ENCODE peak calls at places on chromosomes 16 and 17, in seven cellular contexts. Y is IMR-90, C is mesendoderm, L is H1, E is H9, V is neuronal stem cell, A is mesenchymal stem cell. F is an unnamed sample.

GRCh38 chr16:685967-686366 is 1.8 kb upstream of the JMJD8 start:
- DNase-seq in Y (peak), A (peak), C (no peak), L (no peak), E (peak), V (no peak), F (no peak)

GRCh38 chr17:68621065-68621464 is 19.9 kb upstream of the FAM20A start:
- DNase-seq in A (no peak), Y (no peak), E (no peak), L (no peak), V (no peak), C (no peak), F (no peak)

GRCh38 chr16:20774703-20775362 is 11.0 kb downstream of the ACSM3 start:
- DNase-seq in Y (peak), C (peak), V (peak), E (peak), A (peak), L (peak), F (peak)

GRCh38 chr16:80526418-80527061 is 14.3 kb upstream of the DYNLRB2 start:
- DNase-seq in E (peak), A (peak), V (peak), C (peak), Y (peak), L (no peak), F (peak)

GRCh38 chr17:55585629-55586028 is 74.4 kb upstream of the SMIM36 start:
- DNase-seq in C (no peak), A (no peak), Y (no peak), V (no peak), L (no peak), E (no peak), F (no peak)

GRCh38 chr16:15482068-15482747 is 47.8 kb downstream of the BMERB1 start:
- DNase-seq in L (peak), E (peak), C (peak), V (no peak), Y (peak), A (peak), F (peak)

GRCh38 chr17:81656118-81656743 is at the start of gene PDE6G:
- DNase-seq in A (no peak), Y (no peak), C (no peak), V (no peak), E (no peak), L (no peak), F (no peak)

GRCh38 chr16:49586466-49586865 is 212.9 kb downstream of the C16orf78 start:
- DNase-seq in L (no peak), C (no peak), A (no peak), V (no peak), Y (no peak), E (no peak), F (peak)

GRCh38 chr16:57873218-57873617 is 70.9 kb upstream of the KIFC3 start:
- DNase-seq in A (no peak), L (peak), Y (no peak), C (peak), V (no peak), E (peak), F (no peak)

GRCh38 chr17:199806-200603 is 18.6 kb upstream of the DOC2B start:
- DNase-seq in V (no peak), C (no peak), A (no peak), L (no peak), E (no peak), Y (no peak), F (no peak)

GRCh38 chr17:8799001-8799850 is at the start of gene MFSD6L:
- DNase-seq in V (no peak), Y (no peak), A (no peak), L (peak), E (peak), C (peak), F (peak)

GRCh38 chr16:24010440-24011089 is 174.8 kb downstream of the PRKCB start:
- DNase-seq in C (peak), L (peak), Y (peak), V (peak), E (peak), A (peak), F (peak)

GRCh38 chr17:82939213-82940030 is 99.6 kb upstream of the ZNF750 start:
- DNase-seq in A (no peak), C (no peak), Y (no peak), V (no peak), L (no peak), E (no peak), F (no peak)

GRCh38 chr17:39755550-39756375 is 18.0 kb downstream of the GRB7 start:
- DNase-seq in V (no peak), C (no peak), E (peak), A (peak), Y (peak), L (no peak), F (no peak)

GRCh38 chr17:66630379-66630778 is 204.5 kb upstream of the CACNG5 start:
- DNase-seq in L (no peak), C (no peak), A (no peak), Y (no peak), V (no peak), E (no peak), F (no peak)

GRCh38 chr16:57268804-57269800 is 15.4 kb downstream of the PLLP start:
- DNase-seq in V (no peak), Y (peak), E (no peak), C (peak), A (no peak), L (no peak), F (peak)

GRCh38 chr16:49695782-49696413 is 160.0 kb downstream of the ZNF423 start:
- DNase-seq in V (no peak), L (no peak), E (no peak), Y (no peak), A (no peak), C (no peak), F (no peak)

GRCh38 chr17:43615330-43615729 is 46.4 kb downstream of the MEOX1 start:
- DNase-seq in E (no peak), L (no peak), C (no peak), V (no peak), A (no peak), Y (peak), F (no peak)

GRCh38 chr17:80106751-80107150 is 5.4 kb downstream of the GAA start:
- DNase-seq in Y (no peak), V (no peak), C (no peak), A (no peak), L (no peak), E (no peak), F (no peak)

GRCh38 chr16:81593481-81593880 is 148.9 kb downstream of the CMIP start:
- DNase-seq in C (no peak), E (no peak), A (no peak), L (no peak), V (no peak), Y (no peak), F (no peak)

GRCh38 chr16:56277040-56277439 is 85.8 kb downstream of the GNAO1 start:
- DNase-seq in A (no peak), L (no peak), C (peak), E (peak), Y (no peak), V (no peak), F (no peak)

GRCh38 chr17:7383742-7384488 is 3.0 kb downstream of the TNK1 start:
- DNase-seq in Y (peak), A (peak), L (no peak), C (peak), E (peak), V (no peak), F (peak)

GRCh38 chr17:8793649-8794048 is 5.5 kb downstream of the MFSD6L start:
- DNase-seq in A (no peak), E (no peak), V (no peak), Y (no peak), L (no peak), C (no peak), F (no peak)

GRCh38 chr16:58236231-58236690 is 38.4 kb upstream of the CSNK2A2 start:
- DNase-seq in L (peak), A (peak), V (peak), Y (peak), C (peak), E (peak), F (peak)

GRCh38 chr16:77788196-77789084 is at the start of gene VAT1L:
- DNase-seq in E (peak), V (peak), Y (peak), L (peak), A (peak), C (peak), F (peak)

GRCh38 chr17:55444471-55445441 is 23.1 kb upstream of the MMD start:
- DNase-seq in V (no peak), C (no peak), Y (peak), L (no peak), A (peak), E (no peak), F (no peak)

GRCh38 chr16:88456356-88457292 is 3.5 kb downstream of the ZFPM1 start:
- DNase-seq in V (no peak), L (no peak), Y (no peak), A (no peak), C (no peak), E (no peak), F (no peak)

GRCh38 chr17:19727466-19728113 is 11.2 kb upstream of the SLC47A2 start:
- DNase-seq in L (no peak), C (no peak), A (peak), Y (peak), V (no peak), E (no peak), F (peak)

GRCh38 chr16:81758376-81758775 is 20.7 kb upstream of the PLCG2 start:
- DNase-seq in V (no peak), Y (peak), C (no peak), L (no peak), E (no peak), A (peak), F (peak)

GRCh38 chr17:82019905-82020873 is 2.5 kb downstream of the CENPX start:
- DNase-seq in V (peak), A (peak), Y (peak), C (peak), E (peak), L (no peak), F (no peak)

GRCh38 chr16:87407511-87408112 is 15.5 kb downstream of the MAP1LC3B start:
- DNase-seq in Y (no peak), V (no peak), A (no peak), E (no peak), C (no peak), L (no peak), F (no peak)

GRCh38 chr17:17146791-17147406 is 59.2 kb downstream of the PLD6 start:
- DNase-seq in E (peak), Y (no peak), V (no peak), A (no peak), C (peak), L (no peak), F (peak)

GRCh38 chr17:44095647-44096496 is 25.3 kb downstream of the G6PC3 start:
- DNase-seq in Y (peak), A (peak), V (peak), E (peak), L (peak), C (peak), F (peak)

GRCh38 chr17:70137451-70138230 is 31.7 kb upstream of the KCNJ2 start:
- DNase-seq in E (no peak), A (peak), V (no peak), L (no peak), C (peak), Y (peak), F (peak)

GRCh38 chr16:11078812-11079459 is 134.6 kb downstream of the CLEC16A start:
- DNase-seq in V (no peak), Y (peak), C (no peak), L (no peak), A (peak), E (no peak), F (no peak)

DNA sequence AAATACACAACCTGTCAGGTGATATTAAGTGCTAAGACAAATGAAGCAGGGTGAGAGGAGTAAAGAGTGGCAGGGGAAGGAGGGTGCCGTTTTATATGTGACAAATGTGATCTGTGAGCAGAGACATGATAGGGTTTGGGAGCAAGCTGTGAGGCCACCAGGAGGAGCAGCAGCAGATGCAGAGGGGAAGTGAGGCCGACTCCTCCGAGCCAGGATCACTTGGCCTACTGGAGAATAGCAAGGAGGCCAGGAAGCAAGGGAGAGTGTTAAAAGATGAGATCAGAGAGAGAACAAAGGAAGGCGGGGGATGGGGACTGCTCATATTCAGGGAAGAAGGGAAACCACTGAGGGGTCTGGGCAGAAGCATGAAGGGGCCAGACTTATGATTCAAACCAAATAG is 129.4 kb downstream of the TANGO6 start:
- DNase-seq in C (peak), E (peak), A (peak), L (peak), Y (peak), V (no peak), F (no peak)
- H3K4me2 ChIP-seq in C (no peak), E (peak), A (no peak), L (peak), Y (no peak), V (peak), F (no peak)

DNA sequence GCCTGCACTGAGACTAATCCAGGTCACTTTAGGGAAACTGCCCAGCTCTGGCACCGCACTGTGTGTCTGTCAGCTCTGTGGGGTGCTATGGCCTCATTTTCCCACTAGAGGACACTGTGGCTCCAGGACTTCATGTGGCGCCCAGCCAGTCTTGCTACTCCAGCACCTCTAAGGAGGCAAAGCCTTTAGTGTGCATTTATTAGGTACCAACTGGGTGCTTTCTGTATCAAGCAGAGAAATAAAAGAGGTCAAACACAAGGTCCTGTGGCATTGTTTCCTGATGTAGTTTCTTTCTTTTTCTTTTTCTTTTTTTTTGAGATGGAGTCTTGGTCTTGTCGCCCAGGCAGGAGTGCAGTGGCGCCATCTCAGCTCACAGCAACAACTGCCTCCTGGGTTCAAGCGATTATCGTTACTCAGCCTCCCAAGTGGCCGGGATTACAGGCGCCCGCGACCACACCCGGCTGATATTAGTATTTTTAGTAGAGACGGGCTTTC is 12.5 kb upstream of the RHBDL3 start:
- DNase-seq in E (peak), C (peak), A (peak), Y (peak), L (peak), V (peak), F (peak)
- H3K4ac ChIP-seq in E (no peak), C (no peak), A (no peak), Y (no peak), L (no peak), V (no peak), F (no peak)

GRCh38 chr17:58329035-58329807 is 626 bp upstream of the TSPOAP1 start:
- DNase-seq in A (no peak), E (no peak), C (peak), L (no peak), Y (no peak), V (no peak), F (no peak)

GRCh38 chr17:58328195-58329034 is at the start of gene TSPOAP1:
- DNase-seq in V (no peak), A (no peak), C (peak), Y (no peak), L (no peak), E (peak), F (no peak)

GRCh38 chr17:58330544-58330996 is 2.0 kb upstream of the TSPOAP1 start:
- DNase-seq in A (no peak), E (no peak), Y (no peak), L (no peak), C (no peak), V (no peak), F (no peak)

GRCh38 chr17:58330997-58331814 is 2.6 kb upstream of the TSPOAP1 start:
- DNase-seq in L (no peak), Y (no peak), A (no peak), E (peak), V (no peak), C (no peak), F (no peak)

DNA sequence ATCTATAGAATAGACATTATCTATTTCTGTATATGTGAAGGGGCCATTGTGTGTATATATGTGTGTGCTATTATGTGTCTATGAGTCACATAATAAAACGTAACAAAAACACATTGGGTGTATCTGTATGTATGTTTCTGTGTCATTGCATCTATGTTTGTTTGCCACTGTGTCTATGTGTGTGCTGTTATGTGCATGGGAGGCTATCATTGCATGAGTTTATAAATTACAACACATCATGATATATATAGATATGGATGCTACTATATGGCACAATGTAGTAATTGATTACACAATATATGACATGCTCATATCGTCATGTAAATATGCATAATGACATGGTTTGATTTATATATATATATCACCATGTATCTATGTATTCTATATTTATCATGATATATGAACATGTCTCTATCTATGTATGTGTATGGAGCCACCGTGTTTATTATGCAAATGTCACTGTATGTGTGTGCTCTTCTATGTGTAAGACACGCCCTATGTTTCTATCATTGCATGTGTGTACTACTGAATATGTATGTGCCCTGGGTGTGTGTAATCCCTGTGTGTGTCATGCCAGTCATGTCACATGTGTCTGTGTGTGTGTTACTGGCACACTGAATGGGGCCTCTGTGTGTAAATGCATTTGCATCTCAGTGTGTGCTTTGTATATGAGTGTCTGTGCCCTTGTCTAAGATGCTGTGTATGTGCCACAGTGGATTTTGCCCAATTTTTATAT is 1.4 kb upstream of the TSPOAP1 start:
- DNase-seq in L (no peak), C (no peak), E (no peak), V (no peak), Y (no peak), A (no peak), F (no peak)
- H3K4me2 ChIP-seq in L (no peak), C (no peak), E (no peak), V (no peak), Y (no peak), A (no peak), F (no peak)

GRCh38 chr16:4920826-4921225 is 16.1 kb downstream of the PPL start:
- DNase-seq in V (no peak), Y (peak), E (no peak), L (no peak), A (peak), C (no peak), F (no peak)
- H3K4ac ChIP-seq in V (no peak), Y (no peak), E (no peak), L (no peak), A (no peak), C (no peak), F (no peak)

GRCh38 chr17:49901460-49902331 is 53.8 kb upstream of the TAC4 start:
- DNase-seq in V (no peak), C (peak), L (no peak), A (no peak), Y (no peak), E (no peak), F (peak)
- H3K4me2 ChIP-seq in V (peak), C (peak), L (peak), A (no peak), Y (no peak), E (peak), F (peak)

DNA sequence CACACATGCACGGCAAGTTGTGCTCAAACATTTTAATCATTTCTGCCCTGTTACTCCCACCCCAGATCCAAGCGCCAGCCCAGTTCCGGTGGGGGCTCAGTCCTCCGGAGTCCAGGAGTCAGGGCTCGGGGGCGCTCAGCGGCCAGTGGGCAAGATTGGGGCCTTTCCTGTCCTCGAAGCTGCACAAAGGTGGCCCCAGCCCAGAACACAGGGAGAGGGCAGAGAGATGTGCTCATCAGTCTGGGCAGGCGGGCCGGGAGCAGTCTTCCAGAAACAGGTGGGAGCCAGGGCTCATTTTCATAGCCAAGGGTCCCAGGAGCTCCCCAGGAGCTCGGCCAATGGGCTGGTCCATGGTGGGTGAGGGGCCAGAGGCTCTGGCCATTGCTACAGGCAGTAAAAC is 4.1 kb downstream of the PRSS8 start:
- DNase-seq in C (no peak), Y (no peak), V (no peak), E (no peak), L (no peak), A (no peak), F (no peak)
- H3K4ac ChIP-seq in C (no peak), Y (no peak), V (no peak), E (no peak), L (no peak), A (no peak), F (peak)

DNA sequence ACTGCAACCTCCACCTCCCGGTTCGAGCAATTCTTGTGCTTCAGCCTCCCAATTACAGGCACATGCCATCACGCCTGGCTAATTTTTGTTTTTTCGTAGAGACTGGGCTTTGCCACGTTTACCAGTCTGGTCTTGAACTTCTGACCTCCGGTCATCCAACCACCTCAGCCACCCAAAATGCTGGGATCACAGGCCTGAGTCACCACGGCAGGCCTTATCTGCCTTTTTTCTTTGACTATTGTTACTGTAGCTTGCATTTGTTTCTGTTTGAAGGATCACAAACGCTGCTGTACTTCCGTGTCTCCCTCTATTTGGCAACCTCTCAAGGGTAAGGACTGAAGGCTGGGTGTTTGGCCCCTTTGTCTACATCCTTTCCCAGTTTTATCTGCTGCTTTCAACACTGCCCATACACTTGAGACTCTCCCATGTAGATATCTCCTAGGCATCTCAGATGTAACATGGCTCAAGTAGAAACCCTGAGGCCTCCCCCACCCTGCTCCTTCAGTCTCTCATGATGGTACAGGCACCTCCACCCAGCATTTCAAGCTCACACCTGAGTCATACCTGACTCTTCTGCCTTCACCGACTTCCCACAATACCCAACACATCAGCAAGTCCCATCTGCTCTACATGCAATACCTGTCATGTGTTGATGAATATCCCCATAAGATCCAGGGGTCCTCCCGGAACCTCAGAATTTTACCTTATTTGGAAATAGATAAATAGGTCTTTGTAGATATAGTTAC is 219.0 kb downstream of the CPPED1 start:
- DNase-seq in E (no peak), A (no peak), C (peak), L (no peak), Y (no peak), V (no peak), F (no peak)
- H3K4me2 ChIP-seq in E (no peak), A (no peak), C (no peak), L (no peak), Y (no peak), V (no peak), F (no peak)